ENCODE peak calls at places on chromosomes 7 and 10, in four cellular contexts. E, K, I and D are unnamed samples.
A peak's percentile ranks its signal among the peaks of the same experiment; 100 is the strongest.

GRCh38 chr10:1684991-1685390 is 52.3 kb downstream of the ADARB2 start:
- DNase-seq in K (peak; percentile 37), I (no peak), E (no peak), D (no peak)

GRCh38 chr7:87110778-87111177 is 41.5 kb upstream of the DMTF1 start:
- DNase-seq in I (no peak), E (peak; percentile 65), K (no peak), D (no peak)

GRCh38 chr10:48608279-48608681 is 3.4 kb upstream of the ARHGAP22 start:
- DNase-seq in E (no peak), K (peak; percentile 56), I (no peak), D (peak; percentile 30)

GRCh38 chr10:46514431-46514861 is 42.0 kb downstream of the GPRIN2 start:
- DNase-seq in E (no peak), I (peak; percentile 2), K (peak; percentile 59), D (no peak)

GRCh38 chr10:88027570-88027969 is 164.1 kb downstream of the PTEN start:
- DNase-seq in E (no peak), I (no peak), K (peak; percentile 71), D (peak; percentile 33)

GRCh38 chr10:26544932-26545331 is 106.8 kb downstream of the APBB1IP start:
- DNase-seq in K (no peak), I (no peak), E (no peak), D (no peak)

GRCh38 chr7:131105803-131106680 is 221.6 kb upstream of the MKLN1 start:
- DNase-seq in E (peak; percentile 70), K (peak; percentile 91), I (peak; percentile 91), D (no peak)

GRCh38 chr7:106219170-106219569 is 65.6 kb downstream of the NAMPT start:
- DNase-seq in I (no peak), E (no peak), K (no peak), D (no peak)

GRCh38 chr10:52232561-52233350 is 81.3 kb upstream of the DKK1 start:
- DNase-seq in I (no peak), K (no peak), E (no peak), D (no peak)

GRCh38 chr7:98462926-98463325 is 62.0 kb upstream of the BAIAP2L1 start:
- DNase-seq in E (no peak), I (no peak), K (no peak), D (no peak)

GRCh38 chr7:126689037-126689436 is 563.7 kb downstream of the GRM8 start:
- DNase-seq in E (no peak), K (no peak), I (no peak), D (no peak)

DNA sequence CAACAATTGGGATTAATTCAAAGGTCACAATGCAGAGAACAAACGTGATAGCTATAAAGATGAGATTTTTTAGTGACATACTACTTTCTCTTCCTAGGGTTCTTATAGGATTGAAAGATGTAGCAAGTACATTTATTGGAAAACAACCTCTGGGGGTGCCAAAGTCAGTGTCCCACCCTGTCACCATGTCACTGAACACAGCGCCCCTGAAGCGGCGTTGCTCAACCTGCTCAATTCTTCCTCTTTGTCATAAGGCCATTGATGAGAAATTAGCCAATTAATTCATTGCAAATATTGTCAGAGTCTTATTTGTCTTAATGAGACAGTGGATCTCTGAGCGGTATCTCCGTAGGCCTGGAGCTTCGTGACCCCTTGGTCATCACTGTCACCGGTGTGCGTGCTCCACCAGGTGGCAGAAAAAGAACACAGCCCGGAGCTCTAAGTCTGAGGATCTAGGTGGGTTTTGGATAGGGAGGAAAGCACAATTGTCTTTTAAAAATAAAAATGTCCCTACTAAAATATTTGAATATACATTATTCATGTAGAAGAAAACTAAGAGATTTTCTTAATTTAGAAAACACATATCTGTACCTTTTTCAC is 362.6 kb downstream of the PAXIP1 start:
- DNase-seq in E (no peak), K (no peak), I (no peak), D (no peak)
- TF ChIP-seq CTCF in E (no peak), K (no peak), I (no peak), D (no peak)

DNA sequence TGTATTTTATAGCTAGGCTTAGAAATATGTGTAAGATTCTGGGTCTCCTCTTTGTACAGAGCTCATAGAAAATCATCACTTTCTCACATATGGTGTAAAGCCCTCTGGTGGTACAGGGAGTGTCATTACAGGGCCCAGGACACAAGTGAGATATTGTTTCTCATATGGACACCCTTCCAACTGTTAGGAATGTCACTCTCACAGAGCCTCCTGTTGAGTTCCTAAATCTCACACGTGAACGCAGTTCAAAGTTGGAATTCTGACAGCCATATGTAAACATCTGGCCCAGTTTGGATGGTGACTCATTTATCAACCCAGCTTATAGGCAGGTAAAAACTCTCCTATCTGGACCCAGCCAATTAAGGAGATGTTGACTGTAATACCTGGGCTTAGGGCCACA is 35.4 kb upstream of the ZNF107 start:
- DNase-seq in K (no peak), E (peak; percentile 15), I (no peak), D (no peak)
- TF ChIP-seq CTCF in K (peak; percentile 32), E (peak; percentile 29), I (peak; percentile 46), D (peak; percentile 51)

DNA sequence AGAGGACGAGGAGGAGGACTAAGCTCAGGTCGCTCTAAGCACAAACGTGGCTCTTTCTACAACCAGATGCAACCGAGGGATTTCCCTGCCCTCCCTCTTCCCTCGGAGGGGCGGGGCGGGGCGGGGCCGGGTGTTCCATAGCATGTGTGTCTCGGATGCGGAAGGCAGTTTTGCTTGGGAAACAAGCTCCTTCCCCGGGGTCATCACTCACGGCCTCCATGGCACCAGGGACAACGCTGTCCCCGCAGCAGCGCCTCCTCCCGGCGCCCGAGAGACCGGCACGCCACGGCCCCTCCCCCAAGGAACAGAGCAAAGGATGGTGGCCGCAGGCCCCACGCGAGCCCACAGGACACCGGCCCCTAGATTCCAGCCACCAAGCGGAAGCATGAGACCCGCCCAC is 110.5 kb downstream of the PAXIP1 start:
- DNase-seq in E (no peak), I (no peak), K (no peak), D (no peak)
- TF ChIP-seq CTCF in E (no peak), I (no peak), K (no peak), D (no peak)

DNA sequence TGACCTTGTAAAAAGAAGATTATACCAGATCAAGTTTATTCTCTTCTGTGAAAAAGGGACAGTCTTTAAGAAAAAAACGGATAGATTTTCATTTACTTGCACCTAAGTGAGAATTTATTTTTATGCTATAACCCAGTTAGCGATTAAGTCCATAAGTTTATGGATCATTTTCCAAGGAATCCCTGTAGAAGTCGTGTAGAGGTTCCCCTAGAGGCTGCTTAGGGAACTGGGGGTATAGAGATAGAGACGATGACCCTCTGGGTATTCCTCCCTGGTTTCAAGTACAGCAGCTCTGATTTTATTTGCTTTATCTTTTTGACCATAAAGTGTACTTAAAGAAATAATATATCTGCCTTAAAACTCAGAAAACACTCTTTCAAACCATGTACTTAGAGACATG is 648.4 kb upstream of the LRRTM3 start:
- DNase-seq in E (no peak), I (no peak), K (no peak), D (no peak)
- TF ChIP-seq CTCF in E (no peak), I (no peak), K (no peak), D (peak; percentile 39)

GRCh38 chr7:148287538-148287937 is 303.0 kb upstream of the C7orf33 start:
- DNase-seq in K (no peak), I (no peak), E (no peak), D (no peak)

GRCh38 chr7:148289630-148290029 is 300.9 kb upstream of the C7orf33 start:
- DNase-seq in K (no peak), I (no peak), E (no peak), D (no peak)

GRCh38 chr7:148290451-148291005 is 300.0 kb upstream of the C7orf33 start:
- DNase-seq in E (no peak), K (no peak), I (no peak), D (no peak)

GRCh38 chr7:148288592-148289151 is 301.9 kb upstream of the C7orf33 start:
- DNase-seq in E (no peak), I (no peak), K (no peak), D (no peak)

DNA sequence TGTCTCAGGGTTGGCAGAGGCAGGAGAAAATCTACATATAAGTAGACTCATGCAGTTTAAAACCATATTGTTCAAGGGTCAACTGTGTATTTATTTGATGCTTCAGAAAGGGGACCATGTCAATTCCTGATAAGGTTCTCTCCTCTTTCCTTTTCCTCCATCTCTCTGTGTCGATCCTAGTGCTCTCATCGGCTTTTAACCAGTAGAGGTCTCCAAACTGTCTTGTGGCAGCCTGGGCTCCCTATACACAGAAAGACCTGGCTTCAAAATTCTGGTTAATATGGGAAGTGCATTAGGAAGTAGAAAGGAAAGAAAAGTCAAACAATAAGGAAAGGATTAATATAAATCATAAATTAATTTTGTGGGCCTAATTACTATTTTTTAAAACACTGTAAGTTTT is 304.4 kb upstream of the C7orf33 start:
- DNase-seq in K (no peak), E (no peak), I (no peak), D (no peak)
- TF ChIP-seq CTCF in K (no peak), E (no peak), I (no peak), D (peak; percentile 44)

DNA sequence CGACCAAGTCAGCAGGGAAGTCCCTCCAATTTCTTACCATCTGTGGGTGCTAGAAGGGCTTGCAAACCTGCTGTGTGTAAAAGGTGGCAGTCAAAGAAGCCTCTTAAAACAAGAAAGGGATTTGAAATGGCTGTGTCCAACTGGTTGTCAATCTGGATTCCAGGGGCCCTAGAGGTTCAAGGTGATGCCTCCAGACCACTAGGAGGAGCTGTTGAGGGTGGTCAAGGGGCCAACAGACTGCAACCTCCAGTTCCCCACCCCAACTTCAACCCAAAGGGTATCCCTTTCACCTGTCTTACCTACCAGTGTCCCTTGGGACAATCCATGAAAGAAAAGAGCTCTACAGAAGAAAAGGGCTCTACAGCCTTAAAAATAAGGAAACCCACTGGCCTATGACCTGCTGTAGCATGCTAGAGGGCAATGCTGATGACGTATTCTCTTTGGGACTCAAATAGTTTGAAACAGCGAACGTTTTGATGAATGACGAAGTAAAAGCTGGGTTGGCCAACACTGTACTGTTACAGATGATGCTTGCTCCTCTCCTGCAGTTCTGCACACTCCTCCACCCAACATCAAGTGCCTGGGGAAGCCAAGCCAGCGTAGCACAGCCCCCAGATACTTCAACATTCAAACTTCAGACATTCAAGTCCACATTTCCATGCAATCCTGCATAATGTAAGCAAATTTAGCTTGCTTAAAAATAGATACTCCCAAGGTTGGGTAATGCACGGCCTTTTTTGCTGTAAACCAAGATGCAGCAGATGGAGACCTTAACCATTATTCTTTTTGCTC is 46.0 kb upstream of the WDR11 start:
- DNase-seq in K (no peak), I (no peak), E (no peak), D (no peak)
- TF ChIP-seq CTCF in K (no peak), I (no peak), E (no peak), D (peak; percentile 43)